ENCODE peak calls at places on chromosomes 7 and 10, in seven cellular contexts. Y is activated effector memory CD4-positive, alpha-beta T cell treated with Interleukin-2 at 50 U/mL for 16 hours; H is COLO829; T is left ventricle myocardium inferior; S is osteoblast; P is esophagus squamous epithelium; M is HFFc6. Z is an unnamed sample.

GRCh38 chr7:118872568-118872967 is 648.1 kb downstream of the ANKRD7 start:
- DNase-seq in Y (no peak), H (no peak), T (no peak), S (no peak), P (no peak), M (no peak), Z (no peak)

GRCh38 chr7:149564340-149565095 is 66.9 kb upstream of the ZNF746 start:
- DNase-seq in Y (no peak), H (no peak), T (no peak), S (no peak), P (no peak), M (no peak), Z (no peak)

GRCh38 chr10:130040817-130041330 is 69.8 kb downstream of the C10orf143 start:
- DNase-seq in Y (no peak), H (no peak), T (no peak), S (peak), P (no peak), M (no peak), Z (no peak)

GRCh38 chr7:50558380-50559051 is 6.7 kb downstream of the DDC start:
- DNase-seq in Y (no peak), H (no peak), T (no peak), S (no peak), P (no peak), M (no peak), Z (no peak)

GRCh38 chr10:3435671-3436070 is 263.1 kb upstream of the PITRM1 start:
- DNase-seq in Y (no peak), H (no peak), T (no peak), S (peak), P (no peak), M (no peak), Z (no peak)

GRCh38 chr10:21638681-21639080 is 104.6 kb downstream of the MLLT10 start:
- DNase-seq in Y (no peak), H (no peak), T (no peak), S (no peak), P (no peak), M (no peak), Z (no peak)

GRCh38 chr10:44471410-44471809 is 86.5 kb upstream of the CXCL12 start:
- DNase-seq in Y (no peak), H (no peak), T (no peak), S (peak), P (no peak), M (no peak), Z (no peak)

GRCh38 chr7:2404714-2405119 is 1.3 kb downstream of the CHST12 start:
- DNase-seq in Y (no peak), H (no peak), T (no peak), S (peak), P (no peak), M (no peak), Z (no peak)

GRCh38 chr7:20222219-20222828 is 5.1 kb upstream of the MACC1 start:
- DNase-seq in Y (no peak), H (no peak), T (no peak), S (no peak), P (no peak), M (no peak), Z (no peak)

GRCh38 chr7:1537631-1538412 is 7.3 kb downstream of the MAFK start:
- DNase-seq in Y (no peak), H (peak), T (peak), S (peak), P (no peak), M (peak), Z (no peak)

GRCh38 chr10:102410427-102411073 is 8.0 kb downstream of the PSD start:
- DNase-seq in Y (no peak), H (no peak), T (no peak), S (peak), P (no peak), M (no peak), Z (no peak)

GRCh38 chr10:121063744-121064143 is 212.6 kb downstream of the WDR11 start:
- DNase-seq in Y (no peak), H (no peak), T (no peak), S (no peak), P (no peak), M (no peak), Z (no peak)

GRCh38 chr7:150866932-150867564 is 14.7 kb downstream of the AOC1 start:
- DNase-seq in Y (no peak), H (no peak), T (no peak), S (no peak), P (no peak), M (no peak), Z (no peak)

GRCh38 chr7:121139427-121139826 is 150.9 kb downstream of the CPED1 start:
- DNase-seq in Y (no peak), H (no peak), T (no peak), S (no peak), P (no peak), M (no peak), Z (no peak)

GRCh38 chr10:96917628-96918027 is 85.5 kb downstream of the LCOR start:
- DNase-seq in Y (no peak), H (no peak), T (no peak), S (no peak), P (no peak), M (no peak), Z (no peak)

GRCh38 chr10:68784476-68784875 is 42.9 kb upstream of the STOX1 start:
- DNase-seq in Y (no peak), H (no peak), T (no peak), S (peak), P (no peak), M (no peak), Z (no peak)

GRCh38 chr7:152056621-152057274 is 31.3 kb downstream of the GALNT11 start:
- DNase-seq in Y (no peak), H (no peak), T (no peak), S (no peak), P (no peak), M (no peak), Z (no peak)

GRCh38 chr10:110744767-110745166 is 100.6 kb downstream of the RBM20 start:
- DNase-seq in Y (no peak), H (no peak), T (no peak), S (no peak), P (no peak), M (no peak), Z (no peak)

GRCh38 chr10:77422491-77423338 is 214.9 kb downstream of the KCNMA1 start:
- DNase-seq in Y (no peak), H (no peak), T (no peak), S (no peak), P (no peak), M (no peak), Z (no peak)

GRCh38 chr10:43905502-43906236 is 257.0 kb upstream of the ZNF32 start:
- DNase-seq in Y (no peak), H (no peak), T (peak), S (no peak), P (no peak), M (no peak), Z (no peak)

GRCh38 chr10:13960603-13961002 is 370.1 kb downstream of the FRMD4A start:
- DNase-seq in Y (no peak), H (no peak), T (no peak), S (no peak), P (no peak), M (no peak), Z (no peak)

GRCh38 chr10:25068152-25069058 is 52.0 kb downstream of the THNSL1 start:
- DNase-seq in Y (no peak), H (peak), T (no peak), S (peak), P (no peak), M (peak), Z (no peak)

GRCh38 chr7:34217972-34218371 is 312.6 kb downstream of the BMPER start:
- DNase-seq in Y (no peak), H (no peak), T (no peak), S (no peak), P (no peak), M (no peak), Z (no peak)

GRCh38 chr10:102065561-102066420 is 642 bp downstream of the HPS6 start:
- DNase-seq in Y (no peak), H (no peak), T (peak), S (peak), P (no peak), M (peak), Z (peak)

GRCh38 chr7:12861070-12861469 is 173.6 kb downstream of the ARL4A start:
- DNase-seq in Y (no peak), H (no peak), T (no peak), S (no peak), P (no peak), M (no peak), Z (no peak)

GRCh38 chr10:96017227-96017687 is 26.1 kb upstream of the CCNJ start:
- DNase-seq in Y (no peak), H (peak), T (no peak), S (no peak), P (no peak), M (peak), Z (peak)

GRCh38 chr7:16774294-16774693 is 20.7 kb downstream of the TSPAN13 start:
- DNase-seq in Y (no peak), H (no peak), T (no peak), S (no peak), P (no peak), M (no peak), Z (no peak)

GRCh38 chr7:66682350-66683093 is 53.8 kb downstream of the KCTD7 start:
- DNase-seq in Y (no peak), H (no peak), T (no peak), S (peak), P (no peak), M (peak), Z (no peak)

GRCh38 chr7:100051611-100052010 is 2.0 kb downstream of the ZSCAN21 start:
- DNase-seq in Y (no peak), H (peak), T (no peak), S (no peak), P (no peak), M (no peak), Z (no peak)

GRCh38 chr10:60384708-60385398 is 4.8 kb downstream of the ANK3 start:
- DNase-seq in Y (no peak), H (peak), T (no peak), S (peak), P (no peak), M (peak), Z (no peak)

GRCh38 chr7:133180717-133181116 is 72.2 kb upstream of the EXOC4 start:
- DNase-seq in Y (no peak), H (no peak), T (no peak), S (no peak), P (no peak), M (no peak), Z (no peak)

GRCh38 chr7:92644406-92645113 is 54.4 kb upstream of the FAM133B start:
- DNase-seq in Y (no peak), H (no peak), T (peak), S (no peak), P (no peak), M (no peak), Z (no peak)

GRCh38 chr7:87218941-87219544 is 489 bp downstream of the TMEM243 start:
- DNase-seq in Y (no peak), H (no peak), T (peak), S (no peak), P (no peak), M (peak), Z (peak)

GRCh38 chr7:2787251-2787968 is 56.7 kb downstream of the GNA12 start:
- DNase-seq in Y (no peak), H (no peak), T (no peak), S (peak), P (no peak), M (no peak), Z (no peak)

GRCh38 chr10:63264852-63265617 is 131.9 kb downstream of the NRBF2 start:
- DNase-seq in Y (peak), H (no peak), T (no peak), S (no peak), P (no peak), M (peak), Z (peak)

GRCh38 chr7:50711271-50712175 is 71.2 kb downstream of the GRB10 start:
- DNase-seq in Y (no peak), H (no peak), T (peak), S (no peak), P (no peak), M (no peak), Z (no peak)

GRCh38 chr7:28225581-28225980 is 45.0 kb upstream of the JAZF1 start:
- DNase-seq in Y (no peak), H (no peak), T (no peak), S (no peak), P (no peak), M (no peak), Z (no peak)

Z was measured in activated gamma-delta T cell treated with Interleukin-2 at 50 U/mL for 16 hours.